ENCODE peak calls at places on chromosome 21, in ten cellular contexts. One of them, this sample, is unnamed.
A peak's percentile ranks its signal among the peaks of the same experiment; 100 is the strongest.

GRCh38 chr21:33937931-33938339 is 22.3 kb upstream of the ATP5PO start:
- DNase-seq in aorta: no peak
- DNase-seq in iPS DF 6.9: no peak
- DNase-seq in breast epithelium: no peak
- DNase-seq in A549: no peak
- DNase-seq in astrocyte: no peak
- DNase-seq in vagina: peak; percentile 19
- DNase-seq in lung: no peak
- DNase-seq in T-helper 17 cell: peak; percentile 27
- DNase-seq in right cardiac atrium: no peak
- DNase-seq in this sample: no peak

GRCh38 chr21:41426656-41427311 is 745 bp downstream of the MX1 start:
- DNase-seq in aorta: no peak
- DNase-seq in iPS DF 6.9: no peak
- DNase-seq in breast epithelium: no peak
- DNase-seq in A549: no peak
- DNase-seq in astrocyte: no peak
- DNase-seq in vagina: no peak
- DNase-seq in lung: no peak
- DNase-seq in T-helper 17 cell: no peak
- DNase-seq in right cardiac atrium: peak; percentile 74
- DNase-seq in this sample: peak; percentile 40

GRCh38 chr21:32212116-32212515 is 66.7 kb downstream of the MIS18A start:
- DNase-seq in aorta: no peak
- DNase-seq in iPS DF 6.9: no peak
- DNase-seq in breast epithelium: no peak
- DNase-seq in A549: no peak
- DNase-seq in astrocyte: no peak
- DNase-seq in vagina: peak; percentile 61
- DNase-seq in lung: no peak
- DNase-seq in T-helper 17 cell: no peak
- DNase-seq in right cardiac atrium: no peak
- DNase-seq in this sample: no peak

GRCh38 chr21:34243562-34243961 is 120.2 kb upstream of the KCNE2 start:
- DNase-seq in aorta: no peak
- DNase-seq in iPS DF 6.9: peak; percentile 13
- DNase-seq in breast epithelium: no peak
- DNase-seq in A549: peak; percentile 16
- DNase-seq in astrocyte: no peak
- DNase-seq in vagina: no peak
- DNase-seq in lung: peak; percentile 29
- DNase-seq in T-helper 17 cell: no peak
- DNase-seq in right cardiac atrium: no peak
- DNase-seq in this sample: no peak

GRCh38 chr21:27034796-27035195 is 67.9 kb upstream of the ADAMTS5 start:
- DNase-seq in aorta: no peak
- DNase-seq in iPS DF 6.9: no peak
- DNase-seq in breast epithelium: no peak
- DNase-seq in A549: no peak
- DNase-seq in astrocyte: no peak
- DNase-seq in vagina: no peak
- DNase-seq in lung: no peak
- DNase-seq in T-helper 17 cell: no peak
- DNase-seq in right cardiac atrium: no peak
- DNase-seq in this sample: no peak

GRCh38 chr21:38793060-38793459 is 12.7 kb upstream of the ETS2 start:
- DNase-seq in aorta: no peak
- DNase-seq in iPS DF 6.9: no peak
- DNase-seq in breast epithelium: no peak
- DNase-seq in A549: no peak
- DNase-seq in astrocyte: no peak
- DNase-seq in vagina: no peak
- DNase-seq in lung: no peak
- DNase-seq in T-helper 17 cell: no peak
- DNase-seq in right cardiac atrium: no peak
- DNase-seq in this sample: no peak

GRCh38 chr21:33817663-33818433 is 97.8 kb downstream of the ATP5PO start:
- DNase-seq in aorta: no peak
- DNase-seq in iPS DF 6.9: no peak
- DNase-seq in breast epithelium: no peak
- DNase-seq in A549: no peak
- DNase-seq in astrocyte: no peak
- DNase-seq in vagina: no peak
- DNase-seq in lung: no peak
- DNase-seq in T-helper 17 cell: no peak
- DNase-seq in right cardiac atrium: no peak
- DNase-seq in this sample: peak; percentile 25

GRCh38 chr21:45990741-45991605 is 9.4 kb downstream of the COL6A1 start:
- DNase-seq in aorta: peak; percentile 38
- DNase-seq in iPS DF 6.9: no peak
- DNase-seq in breast epithelium: peak; percentile 46
- DNase-seq in A549: no peak
- DNase-seq in astrocyte: no peak
- DNase-seq in vagina: no peak
- DNase-seq in lung: no peak
- DNase-seq in T-helper 17 cell: peak; percentile 3
- DNase-seq in right cardiac atrium: peak; percentile 64
- DNase-seq in this sample: no peak

GRCh38 chr21:44612669-44613229 is 870 bp downstream of the KRTAP10-8 start:
- DNase-seq in aorta: no peak
- DNase-seq in iPS DF 6.9: no peak
- DNase-seq in breast epithelium: no peak
- DNase-seq in A549: no peak
- DNase-seq in astrocyte: no peak
- DNase-seq in vagina: peak; percentile 94
- DNase-seq in lung: no peak
- DNase-seq in T-helper 17 cell: no peak
- DNase-seq in right cardiac atrium: peak; percentile 38
- DNase-seq in this sample: no peak

GRCh38 chr21:44614961-44615391 is 3.1 kb downstream of the KRTAP10-8 start:
- DNase-seq in aorta: no peak
- DNase-seq in iPS DF 6.9: no peak
- DNase-seq in breast epithelium: no peak
- DNase-seq in A549: no peak
- DNase-seq in astrocyte: no peak
- DNase-seq in vagina: no peak
- DNase-seq in lung: no peak
- DNase-seq in T-helper 17 cell: no peak
- DNase-seq in right cardiac atrium: peak; percentile 41
- DNase-seq in this sample: no peak

GRCh38 chr21:44615466-44615865 is 3.6 kb downstream of the KRTAP10-8 start:
- DNase-seq in aorta: no peak
- DNase-seq in iPS DF 6.9: no peak
- DNase-seq in breast epithelium: no peak
- DNase-seq in A549: no peak
- DNase-seq in astrocyte: no peak
- DNase-seq in vagina: no peak
- DNase-seq in lung: no peak
- DNase-seq in T-helper 17 cell: no peak
- DNase-seq in right cardiac atrium: no peak
- DNase-seq in this sample: no peak

GRCh38 chr21:44613386-44614155 is 1.7 kb downstream of the KRTAP10-8 start:
- DNase-seq in aorta: no peak
- DNase-seq in iPS DF 6.9: no peak
- DNase-seq in breast epithelium: no peak
- DNase-seq in A549: no peak
- DNase-seq in astrocyte: no peak
- DNase-seq in vagina: peak; percentile 74
- DNase-seq in lung: no peak
- DNase-seq in T-helper 17 cell: no peak
- DNase-seq in right cardiac atrium: peak; percentile 31
- DNase-seq in this sample: no peak

GRCh38 chr21:44614161-44614631 is 2.3 kb downstream of the KRTAP10-8 start:
- DNase-seq in aorta: no peak
- DNase-seq in iPS DF 6.9: no peak
- DNase-seq in breast epithelium: no peak
- DNase-seq in A549: no peak
- DNase-seq in astrocyte: no peak
- DNase-seq in vagina: peak; percentile 81
- DNase-seq in lung: no peak
- DNase-seq in T-helper 17 cell: no peak
- DNase-seq in right cardiac atrium: peak; percentile 56
- DNase-seq in this sample: no peak
- H3K9me3 ChIP-seq in aorta: peaks cover 3% of the 10 kb centered on the region
- H3K9me3 ChIP-seq in iPS DF 6.9: no peaks in the 10 kb centered on the region
- H3K9me3 ChIP-seq in breast epithelium: peaks cover 27% of the 10 kb centered on the region
- H3K9me3 ChIP-seq in A549: peaks cover 5% of the 10 kb centered on the region
- H3K9me3 ChIP-seq in astrocyte: peaks cover 9% of the 10 kb centered on the region
- H3K9me3 ChIP-seq in vagina: peaks cover 5% of the 10 kb centered on the region
- H3K9me3 ChIP-seq in lung: peaks cover 22% of the 10 kb centered on the region
- H3K9me3 ChIP-seq in T-helper 17 cell: no peaks in the 10 kb centered on the region
- H3K9me3 ChIP-seq in right cardiac atrium: no peaks in the 10 kb centered on the region
- H3K9me3 ChIP-seq in this sample: peaks cover 6% of the 10 kb centered on the region

DNA sequence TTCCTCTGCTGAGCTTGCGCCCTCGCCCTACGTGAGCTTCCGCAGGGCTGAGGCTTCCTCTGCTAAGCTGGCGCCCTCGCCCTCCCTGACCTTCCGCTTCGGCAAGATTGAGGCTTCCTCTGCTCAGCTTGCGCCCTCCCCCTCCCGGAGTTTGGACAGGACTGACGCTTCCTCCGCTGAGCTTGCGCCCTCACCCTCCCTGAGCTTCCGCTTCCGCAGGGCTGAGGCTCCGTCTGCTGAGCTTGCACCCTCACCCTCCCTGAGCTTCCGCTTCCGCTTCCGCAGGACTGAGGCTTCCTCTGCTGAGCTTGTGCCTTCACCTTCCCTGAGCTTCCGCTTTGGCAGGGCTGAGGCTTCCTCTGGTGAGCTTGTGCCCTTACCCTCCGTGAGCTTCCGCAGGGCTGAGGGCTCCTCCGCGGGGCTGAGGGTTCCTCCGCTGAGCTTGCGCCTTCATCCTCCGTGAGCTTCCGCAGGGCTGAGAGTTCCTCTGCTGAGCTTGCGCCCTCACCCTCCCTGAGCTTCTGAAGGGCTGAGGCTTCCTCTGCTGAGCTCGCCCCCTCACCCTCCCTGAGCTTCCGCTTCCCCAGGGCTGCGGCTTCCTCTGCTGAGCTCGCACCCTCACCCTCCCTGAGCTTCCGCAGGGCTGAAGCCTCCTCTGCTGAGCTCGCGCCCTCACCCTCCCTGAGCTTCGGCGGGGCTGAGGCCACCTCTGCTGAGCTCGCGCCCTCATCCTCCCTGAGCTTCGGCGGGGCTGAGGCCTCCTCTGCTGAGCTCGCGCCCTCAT is 753.6 kb upstream of the TPTE start:
- DNase-seq in aorta: no peak
- DNase-seq in iPS DF 6.9: no peak
- DNase-seq in breast epithelium: no peak
- DNase-seq in A549: no peak
- DNase-seq in astrocyte: no peak
- DNase-seq in vagina: peak; percentile 97
- DNase-seq in lung: no peak
- DNase-seq in T-helper 17 cell: no peak
- DNase-seq in right cardiac atrium: peak; percentile 73
- DNase-seq in this sample: no peak
- H3K9me3 ChIP-seq in aorta: peaks cover 1% of the 10 kb centered on the region
- H3K9me3 ChIP-seq in iPS DF 6.9: peaks cover 18% of the 10 kb centered on the region
- H3K9me3 ChIP-seq in breast epithelium: peaks cover 36% of the 10 kb centered on the region
- H3K9me3 ChIP-seq in A549: no peaks in the 10 kb centered on the region
- H3K9me3 ChIP-seq in astrocyte: peaks cover 39% of the 10 kb centered on the region
- H3K9me3 ChIP-seq in vagina: peaks cover 7% of the 10 kb centered on the region
- H3K9me3 ChIP-seq in lung: peaks cover 33% of the 10 kb centered on the region
- H3K9me3 ChIP-seq in T-helper 17 cell: peaks cover 11% of the 10 kb centered on the region
- H3K9me3 ChIP-seq in right cardiac atrium: no peaks in the 10 kb centered on the region
- H3K9me3 ChIP-seq in this sample: peaks cover 11% of the 10 kb centered on the region

GRCh38 chr21:30152792-30153191 is 13.8 kb downstream of the CLDN17 start:
- DNase-seq in aorta: no peak
- DNase-seq in iPS DF 6.9: no peak
- DNase-seq in breast epithelium: no peak
- DNase-seq in A549: no peak
- DNase-seq in astrocyte: no peak
- DNase-seq in vagina: no peak
- DNase-seq in lung: no peak
- DNase-seq in T-helper 17 cell: no peak
- DNase-seq in right cardiac atrium: no peak
- DNase-seq in this sample: no peak
- H3K9me3 ChIP-seq in aorta: no peaks in the 10 kb centered on the region
- H3K9me3 ChIP-seq in iPS DF 6.9: no peaks in the 10 kb centered on the region
- H3K9me3 ChIP-seq in breast epithelium: no peaks in the 10 kb centered on the region
- H3K9me3 ChIP-seq in A549: no peaks in the 10 kb centered on the region
- H3K9me3 ChIP-seq in astrocyte: peaks cover 5% of the 10 kb centered on the region
- H3K9me3 ChIP-seq in vagina: no peaks in the 10 kb centered on the region
- H3K9me3 ChIP-seq in lung: no peaks in the 10 kb centered on the region
- H3K9me3 ChIP-seq in T-helper 17 cell: no peaks in the 10 kb centered on the region
- H3K9me3 ChIP-seq in right cardiac atrium: no peaks in the 10 kb centered on the region
- H3K9me3 ChIP-seq in this sample: no peaks in the 10 kb centered on the region

GRCh38 chr21:36635991-36636390 is 62.9 kb upstream of the SIM2 start:
- DNase-seq in aorta: no peak
- DNase-seq in iPS DF 6.9: no peak
- DNase-seq in breast epithelium: no peak
- DNase-seq in A549: no peak
- DNase-seq in astrocyte: no peak
- DNase-seq in vagina: no peak
- DNase-seq in lung: no peak
- DNase-seq in T-helper 17 cell: no peak
- DNase-seq in right cardiac atrium: no peak
- DNase-seq in this sample: no peak

GRCh38 chr21:36640260-36641244 is 58.4 kb upstream of the SIM2 start:
- DNase-seq in aorta: no peak
- DNase-seq in iPS DF 6.9: no peak
- DNase-seq in breast epithelium: no peak
- DNase-seq in A549: no peak
- DNase-seq in astrocyte: peak; percentile 22
- DNase-seq in vagina: no peak
- DNase-seq in lung: no peak
- DNase-seq in T-helper 17 cell: no peak
- DNase-seq in right cardiac atrium: no peak
- DNase-seq in this sample: no peak

GRCh38 chr21:36641346-36641745 is 57.6 kb upstream of the SIM2 start:
- DNase-seq in aorta: no peak
- DNase-seq in iPS DF 6.9: no peak
- DNase-seq in breast epithelium: no peak
- DNase-seq in A549: no peak
- DNase-seq in astrocyte: no peak
- DNase-seq in vagina: no peak
- DNase-seq in lung: no peak
- DNase-seq in T-helper 17 cell: no peak
- DNase-seq in right cardiac atrium: no peak
- DNase-seq in this sample: no peak

GRCh38 chr21:36639769-36640168 is 59.1 kb upstream of the SIM2 start:
- DNase-seq in aorta: no peak
- DNase-seq in iPS DF 6.9: no peak
- DNase-seq in breast epithelium: no peak
- DNase-seq in A549: no peak
- DNase-seq in astrocyte: no peak
- DNase-seq in vagina: no peak
- DNase-seq in lung: no peak
- DNase-seq in T-helper 17 cell: no peak
- DNase-seq in right cardiac atrium: no peak
- DNase-seq in this sample: no peak

DNA sequence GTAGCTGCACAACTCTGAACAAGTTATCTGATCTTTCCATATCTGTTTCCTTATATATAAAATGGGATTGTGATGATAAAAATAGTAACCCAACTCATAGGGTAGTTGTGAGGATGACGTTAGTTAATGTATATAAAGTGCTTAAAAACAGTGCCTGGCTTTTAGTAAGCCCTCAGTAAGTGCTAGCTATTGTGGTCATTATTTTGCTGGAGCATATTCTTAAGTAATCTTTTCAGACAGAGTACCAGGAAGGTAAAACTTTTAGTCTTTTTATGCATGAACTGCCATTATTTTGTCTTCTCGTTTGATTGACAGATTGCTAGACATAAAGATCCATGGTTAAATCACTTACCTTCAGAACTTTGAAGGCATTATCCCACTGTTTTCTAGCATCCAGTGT is 62.5 kb upstream of the SIM2 start:
- DNase-seq in aorta: no peak
- DNase-seq in iPS DF 6.9: no peak
- DNase-seq in breast epithelium: no peak
- DNase-seq in A549: no peak
- DNase-seq in astrocyte: no peak
- DNase-seq in vagina: no peak
- DNase-seq in lung: no peak
- DNase-seq in T-helper 17 cell: no peak
- DNase-seq in right cardiac atrium: no peak
- DNase-seq in this sample: no peak
- H3K9me3 ChIP-seq in aorta: peaks cover 6% of the 10 kb centered on the region
- H3K9me3 ChIP-seq in iPS DF 6.9: no peaks in the 10 kb centered on the region
- H3K9me3 ChIP-seq in breast epithelium: no peaks in the 10 kb centered on the region
- H3K9me3 ChIP-seq in A549: no peaks in the 10 kb centered on the region
- H3K9me3 ChIP-seq in astrocyte: no peaks in the 10 kb centered on the region
- H3K9me3 ChIP-seq in vagina: no peaks in the 10 kb centered on the region
- H3K9me3 ChIP-seq in lung: peaks cover 2% of the 10 kb centered on the region
- H3K9me3 ChIP-seq in T-helper 17 cell: peaks cover 3% of the 10 kb centered on the region
- H3K9me3 ChIP-seq in right cardiac atrium: peaks cover 2% of the 10 kb centered on the region
- H3K9me3 ChIP-seq in this sample: no peaks in the 10 kb centered on the region

This sample was measured in SJSA1.